ENCODE peak calls at places on chromosomes 12 and 14, in eight cellular contexts. D is thoracic aorta, P is endothelial cell of umbilical vein, R is SJSA1, T is vagina, N is PC-9, U is neural progenitor cell, J is pancreas. Q is an unnamed sample.

GRCh38 chr14:21802441-21802840 is 128.8 kb upstream of the OR4E1 start:
- DNase-seq in D (no peak), P (no peak), R (no peak), T (no peak), N (no peak), U (no peak), J (no peak), Q (no peak)

GRCh38 chr12:89525002-89525823 is 617 bp upstream of the GALNT4 start:
- DNase-seq in D (no peak), P (peak; percentile 14), R (peak; percentile 70), T (no peak), N (no peak), U (peak; percentile 73), J (peak; percentile 79), Q (peak; percentile 52)

GRCh38 chr12:5039815-5040214 is 3.9 kb upstream of the KCNA5 start:
- DNase-seq in D (no peak), P (no peak), R (no peak), T (no peak), N (no peak), U (no peak), J (no peak), Q (no peak)

GRCh38 chr12:111310076-111310870 is 58.6 kb downstream of the PHETA1 start:
- DNase-seq in D (no peak), P (no peak), R (no peak), T (no peak), N (no peak), U (no peak), J (no peak), Q (no peak)

GRCh38 chr12:102970780-102971179 is 13.3 kb downstream of the ASCL1 start:
- DNase-seq in D (no peak), P (no peak), R (no peak), T (peak; percentile 54), N (no peak), U (no peak), J (no peak), Q (no peak)

GRCh38 chr14:54187439-54187838 is 209.4 kb upstream of the CDKN3 start:
- DNase-seq in D (no peak), P (no peak), R (no peak), T (no peak), N (no peak), U (peak; percentile 6), J (no peak), Q (no peak)

GRCh38 chr12:57459055-57459749 is 383 bp upstream of the GLI1 start:
- DNase-seq in D (peak; percentile 86), P (peak; percentile 93), R (no peak), T (no peak), N (peak; percentile 79), U (peak; percentile 96), J (peak; percentile 93), Q (peak; percentile 94)

GRCh38 chr14:105364100-105364708 is 34.1 kb upstream of the TEX22 start:
- DNase-seq in D (no peak), P (no peak), R (peak; percentile 23), T (no peak), N (no peak), U (no peak), J (no peak), Q (peak; percentile 46)

GRCh38 chr14:53127832-53128231 is 25.3 kb downstream of the DDHD1 start:
- DNase-seq in D (no peak), P (no peak), R (no peak), T (no peak), N (no peak), U (no peak), J (no peak), Q (no peak)

GRCh38 chr14:39641224-39641623 is 209.0 kb upstream of the FBXO33 start:
- DNase-seq in D (no peak), P (no peak), R (no peak), T (no peak), N (no peak), U (no peak), J (no peak), Q (peak; percentile 14)

GRCh38 chr12:25764409-25764808 is 194.1 kb upstream of the RASSF8 start:
- DNase-seq in D (no peak), P (no peak), R (no peak), T (no peak), N (no peak), U (no peak), J (no peak), Q (no peak)

GRCh38 chr12:57523706-57524614 is 1.3 kb downstream of the MBD6 start:
- DNase-seq in D (no peak), P (no peak), R (no peak), T (no peak), N (no peak), U (no peak), J (no peak), Q (peak; percentile 10)

GRCh38 chr12:99553461-99553860 is 94.1 kb upstream of the GARIN6 start:
- DNase-seq in D (no peak), P (no peak), R (no peak), T (no peak), N (no peak), U (no peak), J (no peak), Q (no peak)

GRCh38 chr12:26473291-26473690 is 277.9 kb downstream of the SSPN start:
- DNase-seq in D (no peak), P (no peak), R (no peak), T (no peak), N (no peak), U (no peak), J (no peak), Q (no peak)

GRCh38 chr12:39272934-39273770 is 169.8 kb downstream of the KIF21A start:
- DNase-seq in D (no peak), P (peak; percentile 67), R (peak; percentile 28), T (no peak), N (no peak), U (peak; percentile 56), J (no peak), Q (peak; percentile 23)

GRCh38 chr12:112188130-112188830 is 62.9 kb downstream of the TRAFD1 start:
- DNase-seq in D (no peak), P (no peak), R (no peak), T (no peak), N (no peak), U (no peak), J (no peak), Q (no peak)

GRCh38 chr14:35333347-35333730 is 41.2 kb downstream of the PSMA6 start:
- DNase-seq in D (no peak), P (no peak), R (no peak), T (no peak), N (no peak), U (no peak), J (no peak), Q (no peak)

DNA sequence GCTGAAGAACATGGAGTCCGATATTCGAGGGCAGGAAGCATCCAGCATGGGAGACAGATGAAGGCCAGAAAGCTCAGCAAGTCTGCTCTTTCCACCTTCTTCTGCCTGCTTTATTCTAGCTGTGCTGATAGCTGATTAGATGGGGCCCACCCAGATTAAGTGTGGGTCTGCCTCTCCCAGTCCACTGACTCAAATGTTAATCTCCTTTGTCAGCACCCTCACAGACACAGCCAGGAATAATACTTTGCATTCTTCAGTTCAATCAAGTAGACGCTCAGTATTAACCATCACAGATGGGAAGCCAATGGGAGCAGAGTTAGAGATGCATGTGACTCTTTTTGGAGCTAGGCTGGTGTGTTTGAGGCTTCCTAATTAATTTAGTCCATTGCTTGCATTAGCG is 17.0 kb downstream of the C12orf75 start:
- DNase-seq in D (no peak), P (no peak), R (no peak), T (no peak), N (no peak), U (peak; percentile 53), J (no peak), Q (no peak)
- H3K27ac ChIP-seq in D (no peak overlapping the region), P (no peak overlapping the region), R (no peak overlapping the region), T (no peak overlapping the region), N (no peak overlapping the region), U (no peak overlapping the region), J (no peak overlapping the region), Q (no peak overlapping the region)

GRCh38 chr14:60647081-60647836 is 2.0 kb downstream of the SIX1 start:
- DNase-seq in D (no peak), P (peak; percentile 51), R (peak; percentile 45), T (no peak), N (peak; percentile 54), U (peak; percentile 80), J (no peak), Q (no peak)
- H3K4me3 ChIP-seq in D (peak overlapping the region; percentile 78), P (peak overlapping the region; percentile 31), R (peak overlapping the region; percentile 68), T (peak overlapping the region; percentile 32), N (peak overlapping the region; percentile 88), U (peak overlapping the region; percentile 24), J (no peak overlapping the region), Q (no peak overlapping the region)

DNA sequence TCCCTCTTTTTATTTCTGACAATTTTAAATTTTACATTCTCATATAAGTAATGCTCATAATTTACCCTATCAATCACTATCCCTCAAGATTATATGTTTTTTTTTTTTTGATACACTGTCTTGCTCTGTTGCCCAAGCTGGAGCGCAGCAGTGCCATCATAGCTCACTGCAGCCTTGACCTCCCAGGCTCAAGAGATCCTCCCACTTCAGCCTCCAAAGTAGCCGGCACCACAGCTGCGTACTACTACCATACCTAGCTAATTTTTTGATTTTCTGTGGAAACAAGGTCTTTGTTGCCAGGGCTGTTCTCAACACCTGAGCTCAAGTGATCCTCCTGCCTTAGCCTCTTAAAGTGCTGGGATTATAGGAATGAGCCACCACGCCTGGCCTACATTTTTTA is 4.4 kb downstream of the DUSP16 start:
- DNase-seq in D (no peak), P (no peak), R (no peak), T (no peak), N (no peak), U (no peak), J (no peak), Q (no peak)
- H3K4me1 ChIP-seq in D (peaks cover 31% of the 10 kb centered on the region), P (peaks cover 19% of the 10 kb centered on the region), R (peaks cover 14% of the 10 kb centered on the region), T (peaks cover 31% of the 10 kb centered on the region), N (peaks cover 20% of the 10 kb centered on the region), U (peaks cover 25% of the 10 kb centered on the region), J (peaks cover 10% of the 10 kb centered on the region), Q (peaks cover 53% of the 10 kb centered on the region)

GRCh38 chr12:120041386-120042231 is 52.6 kb downstream of the BICDL1 start:
- DNase-seq in D (no peak), P (no peak), R (no peak), T (no peak), N (no peak), U (no peak), J (no peak), Q (peak; percentile 73)
- H3K27ac ChIP-seq in D (no peak overlapping the region), P (no peak overlapping the region), R (no peak overlapping the region), T (peak overlapping the region; percentile 1), N (no peak overlapping the region), U (no peak overlapping the region), J (no peak overlapping the region), Q (no peak overlapping the region)

GRCh38 chr12:104692335-104693218 is 235.8 kb downstream of the CHST11 start:
- DNase-seq in D (no peak), P (no peak), R (no peak), T (no peak), N (no peak), U (no peak), J (no peak), Q (no peak)
- H3K4me3 ChIP-seq in D (no peak overlapping the region), P (no peak overlapping the region), R (no peak overlapping the region), T (no peak overlapping the region), N (no peak overlapping the region), U (no peak overlapping the region), J (no peak overlapping the region), Q (no peak overlapping the region)

DNA sequence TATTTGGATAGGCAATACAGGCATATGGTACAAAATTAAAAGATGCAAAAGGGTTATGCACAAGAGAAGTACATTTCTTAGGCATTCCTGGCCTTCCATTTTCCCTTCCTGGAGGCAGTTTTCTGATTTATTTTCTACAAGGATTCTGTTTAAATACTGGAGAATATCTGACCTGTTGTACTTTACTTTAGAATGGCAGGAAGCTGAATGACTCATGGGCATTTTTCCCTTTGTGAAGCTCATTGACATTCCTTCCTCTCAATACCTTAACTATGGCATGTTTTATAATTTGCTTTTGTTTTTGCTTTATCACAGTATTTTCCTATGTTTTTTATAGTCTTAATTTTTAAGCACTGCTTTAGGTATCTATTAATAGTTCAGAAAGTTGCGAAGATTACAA is 62.7 kb downstream of the RCOR1 start:
- DNase-seq in D (no peak), P (peak; percentile 92), R (peak; percentile 57), T (no peak), N (peak; percentile 85), U (no peak), J (no peak), Q (no peak)
- H3K4me1 ChIP-seq in D (peaks cover 12% of the 10 kb centered on the region), P (peaks cover 20% of the 10 kb centered on the region), R (peaks cover 40% of the 10 kb centered on the region), T (peaks cover 33% of the 10 kb centered on the region), N (peaks cover 30% of the 10 kb centered on the region), U (no peaks in the 10 kb centered on the region), J (peaks cover 5% of the 10 kb centered on the region), Q (no peaks in the 10 kb centered on the region)